ENCODE peak calls at places on chromosomes 12 and 14, in ten cellular contexts. I, G, Z, O, R, X, N, T, Q and U are unnamed samples.

GRCh38 chr14:30610719-30611388 is 11.3 kb upstream of the SCFD1 start:
- DNase-seq in Q (peak), I (no peak), O (peak), X (no peak), G (no peak), N (peak), T (peak), Z (no peak), R (peak), U (no peak)

GRCh38 chr12:96241484-96242256 is 47.5 kb downstream of the ELK3 start:
- DNase-seq in G (peak), O (peak), I (no peak), R (no peak), X (no peak), Z (no peak), T (no peak), N (peak), Q (peak), U (peak)

GRCh38 chr14:31843361-31844091 is 233.6 kb upstream of the ARHGAP5 start:
- DNase-seq in G (no peak), O (peak), R (no peak), Z (no peak), I (no peak), Q (no peak), T (no peak), N (no peak), X (no peak), U (no peak)

GRCh38 chr12:10726945-10727344 is 3.8 kb upstream of the YBX3 start:
- DNase-seq in O (no peak), N (no peak), X (no peak), Z (no peak), I (no peak), Q (no peak), T (no peak), R (no peak), G (no peak), U (no peak)

GRCh38 chr12:133129368-133130037 is 571 bp downstream of the ZNF891 start:
- DNase-seq in I (no peak), Q (no peak), G (no peak), N (no peak), X (peak), Z (peak), T (no peak), R (no peak), O (peak), U (peak)

GRCh38 chr12:46657416-46658411 is 168.1 kb downstream of the SLC38A4 start:
- DNase-seq in N (no peak), X (no peak), Z (no peak), G (no peak), T (no peak), O (peak), R (no peak), Q (no peak), I (no peak), U (no peak)

GRCh38 chr12:12636641-12637040 is 25.0 kb downstream of the CREBL2 start:
- DNase-seq in T (no peak), Q (no peak), G (no peak), R (no peak), Z (no peak), I (no peak), O (no peak), N (no peak), X (no peak), U (no peak)

GRCh38 chr12:112122823-112123690 is 2.3 kb upstream of the TRAFD1 start:
- DNase-seq in X (no peak), Z (no peak), Q (no peak), O (peak), G (no peak), R (no peak), T (no peak), N (no peak), I (no peak), U (peak)

GRCh38 chr12:43104524-43104923 is 447.5 kb downstream of the ADAMTS20 start:
- DNase-seq in I (no peak), Z (no peak), Q (no peak), G (no peak), T (no peak), N (no peak), X (no peak), R (no peak), O (peak), U (no peak)